ENCODE peak calls at places on chromosomes 2 and 18, in eight cellular contexts. V is fibroblast of the aortic adventitia; D is CD4-positive, CD25-positive, alpha-beta regulatory T cell; A is G401; S is upper lobe of right lung; F is AG08396; U is CD4-positive, alpha-beta T cell; L is T-helper 9 cell. Q is an unnamed sample.

GRCh38 chr2:17056236-17056635 is 390.6 kb upstream of the CYRIA start:
- DNase-seq in V (no peak), D (no peak), A (no peak), S (no peak), F (no peak), U (no peak), L (no peak), Q (no peak)

GRCh38 chr2:119102964-119103363 is 55.6 kb downstream of the C1QL2 start:
- DNase-seq in V (no peak), D (no peak), A (no peak), S (no peak), F (no peak), U (no peak), L (no peak), Q (no peak)

GRCh38 chr2:227861011-227861410 is 10.4 kb upstream of the DAW1 start:
- DNase-seq in V (peak), D (no peak), A (peak), S (no peak), F (no peak), U (no peak), L (no peak), Q (no peak)

GRCh38 chr18:76419811-76420210 is 75.2 kb downstream of the ZNF516 start:
- DNase-seq in V (no peak), D (no peak), A (no peak), S (no peak), F (no peak), U (no peak), L (no peak), Q (no peak)

GRCh38 chr2:47049502-47049901 is 105.6 kb downstream of the STPG4 start:
- DNase-seq in V (no peak), D (no peak), A (no peak), S (no peak), F (no peak), U (no peak), L (no peak), Q (no peak)

GRCh38 chr2:219419331-219420197 is 1.4 kb downstream of the DES start:
- DNase-seq in V (no peak), D (no peak), A (no peak), S (no peak), F (no peak), U (no peak), L (no peak), Q (peak)

GRCh38 chr2:119466373-119466772 is 34.7 kb downstream of the TMEM37 start:
- DNase-seq in V (no peak), D (no peak), A (no peak), S (no peak), F (no peak), U (no peak), L (no peak), Q (no peak)

GRCh38 chr2:220315098-220315785 is 687.8 kb downstream of the SLC4A3 start:
- DNase-seq in V (peak), D (no peak), A (no peak), S (no peak), F (no peak), U (no peak), L (no peak), Q (no peak)

GRCh38 chr2:128505150-128505490 is 186.5 kb upstream of the HS6ST1 start:
- DNase-seq in V (no peak), D (no peak), A (peak), S (peak), F (no peak), U (no peak), L (no peak), Q (no peak)

GRCh38 chr2:183134016-183134415 is 9.8 kb downstream of the NUP35 start:
- DNase-seq in V (no peak), D (no peak), A (no peak), S (no peak), F (no peak), U (no peak), L (no peak), Q (no peak)

GRCh38 chr18:68874361-68874760 is 76.5 kb downstream of the CCDC102B start:
- DNase-seq in V (peak), D (no peak), A (no peak), S (no peak), F (peak), U (no peak), L (no peak), Q (no peak)

GRCh38 chr2:212193066-212193465 is 345.5 kb downstream of the ERBB4 start:
- DNase-seq in V (no peak), D (no peak), A (peak), S (no peak), F (no peak), U (no peak), L (no peak), Q (no peak)

GRCh38 chr18:78672862-78673446 is 306.7 kb upstream of the SALL3 start:
- DNase-seq in V (no peak), D (no peak), A (no peak), S (no peak), F (no peak), U (no peak), L (no peak), Q (no peak)

GRCh38 chr2:237234268-237234667 is 148.6 kb downstream of the COPS8 start:
- DNase-seq in V (no peak), D (no peak), A (no peak), S (no peak), F (no peak), U (no peak), L (no peak), Q (no peak)

GRCh38 chr2:217249490-217250451 is 389.9 kb upstream of the TNP1 start:
- DNase-seq in V (no peak), D (no peak), A (no peak), S (no peak), F (no peak), U (no peak), L (no peak), Q (peak)

GRCh38 chr2:42844901-42845685 is 52.7 kb upstream of the HAAO start:
- DNase-seq in V (peak), D (no peak), A (no peak), S (peak), F (peak), U (no peak), L (no peak), Q (no peak)

GRCh38 chr2:197165020-197165419 is 145.6 kb downstream of the ANKRD44 start:
- DNase-seq in V (no peak), D (no peak), A (no peak), S (no peak), F (no peak), U (no peak), L (no peak), Q (no peak)

GRCh38 chr2:238985036-238985729 is 137.3 kb downstream of the TWIST2 start:
- DNase-seq in V (no peak), D (no peak), A (no peak), S (no peak), F (no peak), U (no peak), L (no peak), Q (no peak)

GRCh38 chr2:105052773-105053172 is 14.9 kb downstream of the MRPS9 start:
- DNase-seq in V (peak), D (no peak), A (peak), S (no peak), F (no peak), U (no peak), L (no peak), Q (no peak)

GRCh38 chr2:172564376-172564775 is 8.5 kb downstream of the PDK1 start:
- DNase-seq in V (no peak), D (no peak), A (no peak), S (no peak), F (no peak), U (no peak), L (no peak), Q (no peak)

GRCh38 chr2:62222674-62223073 is 26.8 kb downstream of the B3GNT2 start:
- DNase-seq in V (no peak), D (no peak), A (no peak), S (no peak), F (no peak), U (no peak), L (no peak), Q (no peak)

GRCh38 chr2:62672601-62673000 is 32.9 kb upstream of the EHBP1 start:
- DNase-seq in V (peak), D (no peak), A (no peak), S (no peak), F (peak), U (no peak), L (no peak), Q (no peak)

GRCh38 chr2:6957031-6957714 is 40.0 kb downstream of the RNF144A start:
- DNase-seq in V (no peak), D (no peak), A (no peak), S (no peak), F (no peak), U (no peak), L (no peak), Q (no peak)

GRCh38 chr18:51195602-51196115 is 1.8 kb downstream of the MEX3C start:
- DNase-seq in V (peak), D (no peak), A (peak), S (no peak), F (peak), U (no peak), L (peak), Q (peak)

GRCh38 chr2:191908874-191909273 is 62.0 kb upstream of the CAVIN2 start:
- DNase-seq in V (no peak), D (no peak), A (no peak), S (no peak), F (no peak), U (no peak), L (no peak), Q (no peak)

GRCh38 chr2:16373341-16373740 is 292.3 kb downstream of the CYRIA start:
- DNase-seq in V (no peak), D (no peak), A (no peak), S (no peak), F (no peak), U (no peak), L (no peak), Q (no peak)

GRCh38 chr18:77106331-77106730 is 26.3 kb downstream of the MBP start:
- DNase-seq in V (no peak), D (peak), A (no peak), S (peak), F (no peak), U (peak), L (peak), Q (peak)

GRCh38 chr2:152372438-152372984 is 37.5 kb downstream of the FMNL2 start:
- DNase-seq in V (no peak), D (no peak), A (no peak), S (no peak), F (no peak), U (no peak), L (no peak), Q (no peak)

GRCh38 chr2:218367415-218368149 is 10.9 kb downstream of the CATIP start:
- DNase-seq in V (peak), D (peak), A (peak), S (peak), F (peak), U (peak), L (peak), Q (peak)

GRCh38 chr2:120349125-120349921 is 3.4 kb downstream of the INHBB start:
- DNase-seq in V (no peak), D (no peak), A (no peak), S (no peak), F (no peak), U (no peak), L (no peak), Q (no peak)

GRCh38 chr2:191638079-191638801 is 39.7 kb upstream of the NABP1 start:
- DNase-seq in V (no peak), D (no peak), A (no peak), S (no peak), F (no peak), U (no peak), L (no peak), Q (peak)

GRCh38 chr18:25433590-25433989 is 81.6 kb upstream of the ZNF521 start:
- DNase-seq in V (no peak), D (no peak), A (no peak), S (no peak), F (no peak), U (no peak), L (no peak), Q (no peak)

GRCh38 chr2:219737270-219737691 is 109.9 kb downstream of the SLC4A3 start:
- DNase-seq in V (peak), D (no peak), A (peak), S (no peak), F (peak), U (no peak), L (no peak), Q (peak)

GRCh38 chr18:74682998-74683311 is 85.3 kb downstream of the ZNF407 start:
- DNase-seq in V (peak), D (no peak), A (no peak), S (no peak), F (no peak), U (no peak), L (no peak), Q (no peak)

GRCh38 chr2:156803243-156803642 is 367.1 kb downstream of the GPD2 start:
- DNase-seq in V (no peak), D (no peak), A (no peak), S (no peak), F (no peak), U (no peak), L (no peak), Q (no peak)

Q was measured in NB4.